ENCODE peak calls at places on chromosomes 11 and 22, in seven cellular contexts. F, X, W, C, A, P and R are unnamed samples. For H3K9me3 and H3K36me3, the result is how much of the 10 kb centered on the place peaks cover.

GRCh38 chr11:106077609-106078517 is at the start of gene AASDHPPT:
- DNase-seq in F (peak), X (peak), W (peak), C (no peak), A (peak), P (no peak), R (peak)

GRCh38 chr11:2463766-2464277 is 19.0 kb downstream of the KCNQ1 start:
- DNase-seq in F (no peak), X (no peak), W (no peak), C (no peak), A (no peak), P (no peak), R (no peak)

GRCh38 chr11:2158291-2158737 is 2.7 kb downstream of the INS start:
- DNase-seq in F (no peak), X (no peak), W (no peak), C (no peak), A (no peak), P (no peak), R (no peak)

GRCh38 chr11:65571940-65572339 is 398 bp upstream of the FAM89B start:
- DNase-seq in F (no peak), X (no peak), W (no peak), C (no peak), A (no peak), P (no peak), R (no peak)

GRCh38 chr11:79708319-79708928 is 267.6 kb upstream of the TENM4 start:
- DNase-seq in F (no peak), X (no peak), W (peak), C (no peak), A (peak), P (peak), R (peak)

GRCh38 chr22:30408388-30409101 is 11.7 kb downstream of the SEC14L2 start:
- DNase-seq in F (no peak), X (peak), W (no peak), C (no peak), A (peak), P (no peak), R (no peak)

GRCh38 chr11:80779907-80780615 is 1339.2 kb upstream of the TENM4 start:
- DNase-seq in F (no peak), X (no peak), W (no peak), C (no peak), A (no peak), P (no peak), R (no peak)

GRCh38 chr11:127412234-127412633 is 411.7 kb upstream of the KIRREL3 start:
- DNase-seq in F (no peak), X (no peak), W (no peak), C (no peak), A (no peak), P (no peak), R (no peak)

GRCh38 chr11:118619444-118620205 is 12.2 kb downstream of the PHLDB1 start:
- DNase-seq in F (no peak), X (no peak), W (no peak), C (no peak), A (no peak), P (no peak), R (no peak)

GRCh38 chr11:126543691-126544090 is 188.2 kb downstream of the ST3GAL4 start:
- DNase-seq in F (no peak), X (no peak), W (no peak), C (no peak), A (no peak), P (no peak), R (no peak)

GRCh38 chr11:118342503-118343161 is at the start of gene CD3D:
- DNase-seq in F (no peak), X (peak), W (no peak), C (no peak), A (peak), P (no peak), R (no peak)

GRCh38 chr22:19271856-19272535 is 19.5 kb downstream of the CLTCL1 start:
- DNase-seq in F (no peak), X (no peak), W (no peak), C (no peak), A (peak), P (no peak), R (peak)

GRCh38 chr11:60782393-60783140 is 2.6 kb upstream of the MS4A10 start:
- DNase-seq in F (no peak), X (no peak), W (no peak), C (no peak), A (no peak), P (no peak), R (no peak)

GRCh38 chr22:32080904-32081303 is 37.8 kb downstream of the SLC5A1 start:
- DNase-seq in F (peak), X (peak), W (peak), C (no peak), A (peak), P (peak), R (peak)

GRCh38 chr11:122523841-122524531 is 131.5 kb upstream of the UBASH3B start:
- DNase-seq in F (no peak), X (no peak), W (peak), C (no peak), A (no peak), P (no peak), R (no peak)

GRCh38 chr22:29313126-29314071 is 2.1 kb downstream of the RASL10A start:
- DNase-seq in F (peak), X (peak), W (peak), C (peak), A (no peak), P (no peak), R (no peak)

GRCh38 chr11:28137832-28138231 is 29.6 kb downstream of the METTL15 start:
- DNase-seq in F (no peak), X (no peak), W (no peak), C (no peak), A (no peak), P (no peak), R (no peak)

GRCh38 chr11:24064309-24064903 is 432.4 kb upstream of the LUZP2 start:
- DNase-seq in F (no peak), X (no peak), W (no peak), C (no peak), A (no peak), P (no peak), R (no peak)

GRCh38 chr11:104522123-104522522 is 358.2 kb upstream of the PDGFD start:
- DNase-seq in F (no peak), X (no peak), W (no peak), C (no peak), A (no peak), P (no peak), R (no peak)

GRCh38 chr11:112797072-112797471 is 164.1 kb upstream of the NCAM1 start:
- DNase-seq in F (no peak), X (no peak), W (peak), C (peak), A (no peak), P (no peak), R (no peak)

GRCh38 chr22:40436460-40437431 is 66.4 kb downstream of the SGSM3 start:
- DNase-seq in F (peak), X (peak), W (peak), C (no peak), A (peak), P (peak), R (peak)

GRCh38 chr11:63985812-63986155 is 454 bp upstream of the OTUB1 start:
- DNase-seq in F (no peak), X (no peak), W (peak), C (no peak), A (no peak), P (peak), R (no peak)

GRCh38 chr11:86440305-86440716 is 65.6 kb downstream of the CCDC81 start:
- DNase-seq in F (no peak), X (no peak), W (no peak), C (no peak), A (no peak), P (no peak), R (no peak)

GRCh38 chr11:3137486-3138177 is 27.5 kb downstream of the OSBPL5 start:
- DNase-seq in F (no peak), X (no peak), W (no peak), C (no peak), A (no peak), P (no peak), R (no peak)

GRCh38 chr11:3984896-3985295 is 109.7 kb upstream of the RRM1 start:
- DNase-seq in F (no peak), X (peak), W (peak), C (peak), A (no peak), P (no peak), R (no peak)

GRCh38 chr11:111298466-111299110 is at the start of gene POU2AF3:
- DNase-seq in F (no peak), X (no peak), W (no peak), C (no peak), A (no peak), P (no peak), R (no peak)

GRCh38 chr11:131924446-131925240 is 554.2 kb downstream of the NTM start:
- DNase-seq in F (no peak), X (no peak), W (no peak), C (no peak), A (no peak), P (no peak), R (no peak)

GRCh38 chr11:5234390-5234834 is at the start of gene HBD:
- DNase-seq in F (no peak), X (no peak), W (no peak), C (no peak), A (no peak), P (no peak), R (no peak)

GRCh38 chr11:89521294-89521693 is 30.1 kb upstream of the NOX4 start:
- DNase-seq in F (no peak), X (no peak), W (no peak), C (no peak), A (no peak), P (no peak), R (no peak)

GRCh38 chr22:28983788-28984441 is 77.7 kb downstream of the C22orf31 start:
- DNase-seq in F (no peak), X (no peak), W (no peak), C (no peak), A (no peak), P (no peak), R (no peak)

GRCh38 chr22:31742682-31743081 is 7.2 kb downstream of the PRR14L start:
- DNase-seq in F (no peak), X (no peak), W (no peak), C (no peak), A (no peak), P (no peak), R (no peak)

GRCh38 chr11:66882540-66882939 is 25.7 kb downstream of the LRFN4 start:
- DNase-seq in F (no peak), X (no peak), W (no peak), C (no peak), A (no peak), P (no peak), R (no peak)

GRCh38 chr22:44445307-44445680 is 52.7 kb downstream of the RTL6 start:
- DNase-seq in F (no peak), X (no peak), W (no peak), C (no peak), A (no peak), P (no peak), R (no peak)

GRCh38 chr11:102453921-102454320 is 1.4 kb upstream of the TMEM123 start:
- DNase-seq in F (no peak), X (no peak), W (no peak), C (no peak), A (no peak), P (no peak), R (no peak)

GRCh38 chr11:33552756-33553155 is 147.9 kb downstream of the C11orf91 start:
- DNase-seq in F (no peak), X (no peak), W (no peak), C (no peak), A (no peak), P (no peak), R (no peak)

GRCh38 chr11:72511393-72512047 is 77.2 kb upstream of the CLPB start:
- DNase-seq in F (no peak), X (no peak), W (no peak), C (no peak), A (no peak), P (no peak), R (no peak)
- H3K9me3 ChIP-seq in F (under half), X (under half), W (under half), C (under half), A (under half), P (under half), R (under half)

GRCh38 chr11:59191899-59192298 is 20.0 kb downstream of the DTX4 start:
- DNase-seq in F (no peak), X (no peak), W (no peak), C (no peak), A (no peak), P (no peak), R (no peak)

GRCh38 chr11:59187587-59187986 is 15.7 kb downstream of the DTX4 start:
- DNase-seq in F (no peak), X (no peak), W (no peak), C (no peak), A (no peak), P (no peak), R (no peak)

GRCh38 chr11:59191095-59191494 is 19.2 kb downstream of the DTX4 start:
- DNase-seq in F (no peak), X (no peak), W (no peak), C (no peak), A (peak), P (no peak), R (no peak)

GRCh38 chr11:59188954-59189353 is 17.0 kb downstream of the DTX4 start:
- DNase-seq in F (no peak), X (no peak), W (no peak), C (no peak), A (no peak), P (no peak), R (no peak)

DNA sequence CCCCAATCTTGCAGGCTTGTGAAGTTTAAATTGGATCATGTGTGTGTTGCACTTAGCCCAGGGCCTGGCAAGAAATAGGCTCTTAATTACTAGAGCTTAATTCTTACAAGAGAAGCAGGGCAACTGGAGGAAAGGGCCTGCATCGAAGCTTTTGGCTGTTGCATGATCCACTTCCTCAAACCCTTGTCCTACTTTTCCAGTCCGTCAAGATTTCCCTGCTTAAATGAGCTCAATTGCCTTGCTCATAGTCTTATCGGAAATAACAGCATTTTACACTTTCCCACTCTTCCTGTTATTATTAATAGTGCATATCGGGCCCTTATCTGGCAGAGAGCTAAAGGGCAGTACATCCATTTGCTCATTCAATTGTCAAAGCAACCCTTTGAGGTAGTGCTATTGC is 18.1 kb downstream of the DTX4 start:
- DNase-seq in F (no peak), X (no peak), W (no peak), C (no peak), A (no peak), P (no peak), R (no peak)
- TF ChIP-seq SIN3A in F (no peak), X (no peak), W (no peak), C (no peak), A (no peak), P (no peak), R (no peak)

DNA sequence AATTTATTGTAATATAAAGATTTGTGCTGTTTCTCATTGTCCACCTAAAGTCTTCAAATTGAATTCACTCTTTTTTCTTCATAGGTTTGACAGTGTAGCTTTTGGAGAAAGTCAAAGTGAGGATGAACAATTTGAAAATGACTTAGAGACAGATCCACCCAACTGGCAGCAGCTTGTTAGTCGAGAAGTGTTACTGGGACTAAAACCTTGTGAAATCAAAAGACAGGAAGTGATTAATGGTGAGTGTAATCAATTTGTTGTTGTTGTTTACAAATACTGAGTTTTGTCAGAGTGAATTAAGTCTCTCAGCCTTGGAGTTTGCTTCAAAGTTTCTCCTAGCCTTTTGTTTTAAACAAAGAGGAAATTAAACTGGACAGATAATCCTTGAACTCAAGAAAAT is 53.6 kb upstream of the GRIK4 start:
- DNase-seq in F (no peak), X (no peak), W (no peak), C (no peak), A (no peak), P (no peak), R (peak)
- H3K36me3 ChIP-seq in F (under half), X (half or more), W (half or more), C (half or more), A (under half), P (under half), R (half or more)

DNA sequence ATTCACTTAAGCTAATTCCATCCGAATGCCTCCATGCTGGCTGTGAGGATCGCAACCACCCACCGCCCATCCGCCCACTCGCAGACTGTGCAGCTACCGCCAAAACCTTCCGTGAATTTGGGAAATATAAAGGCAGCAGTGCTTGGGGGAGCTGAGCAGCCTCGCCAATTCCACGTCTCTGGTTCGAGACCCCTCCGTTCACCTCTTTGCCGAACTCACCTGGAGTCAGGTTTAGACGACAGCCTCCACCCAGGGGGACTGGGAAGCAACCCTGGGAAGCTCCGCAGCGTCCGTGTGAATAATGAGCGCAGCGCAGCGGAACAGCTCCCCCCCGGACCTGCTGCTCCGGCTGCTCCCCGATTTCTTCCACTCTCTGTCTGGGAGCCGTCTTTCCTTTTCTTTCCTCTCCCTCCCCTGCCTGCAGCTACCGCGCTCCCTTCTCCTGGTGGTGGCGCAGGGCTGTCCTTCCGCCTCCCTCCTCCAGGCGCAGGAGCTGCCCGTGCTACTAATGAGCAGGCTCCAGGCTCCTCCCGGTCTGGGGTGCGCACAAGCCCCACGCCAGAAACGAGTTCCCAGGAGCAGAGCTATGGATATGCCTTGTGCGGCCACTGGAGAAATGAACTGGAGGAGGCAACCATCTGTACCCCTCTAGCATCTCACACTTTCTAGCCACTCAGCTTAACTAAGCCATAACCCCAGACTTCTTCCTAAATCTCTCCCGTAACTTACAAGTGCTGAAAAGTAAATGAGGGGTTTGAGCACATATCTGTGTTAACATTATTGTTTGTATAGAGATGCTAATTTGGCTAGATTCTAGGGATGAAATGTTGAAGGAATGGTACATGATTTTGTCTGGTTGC is 107.3 kb downstream of the XKR3 start:
- DNase-seq in F (no peak), X (no peak), W (no peak), C (no peak), A (no peak), P (no peak), R (no peak)
- H3K9me3 ChIP-seq in F (under half), X (under half), W (under half), C (under half), A (under half), P (under half), R (under half)

GRCh38 chr22:23681026-23681809 is 9.6 kb upstream of the RGL4 start:
- DNase-seq in F (no peak), X (no peak), W (no peak), C (no peak), A (no peak), P (no peak), R (no peak)
- TF ChIP-seq SIN3A in F (no peak), X (no peak), W (no peak), C (no peak), A (no peak), P (no peak), R (no peak)

GRCh38 chr22:46289244-46289891 is 7.3 kb upstream of the GTSE1 start:
- DNase-seq in F (no peak), X (no peak), W (no peak), C (no peak), A (no peak), P (no peak), R (no peak)

GRCh38 chr22:46290843-46291785 is 5.6 kb upstream of the GTSE1 start:
- DNase-seq in F (no peak), X (no peak), W (no peak), C (no peak), A (no peak), P (no peak), R (no peak)

GRCh38 chr22:46288846-46289243 is 7.8 kb upstream of the GTSE1 start:
- DNase-seq in F (no peak), X (no peak), W (no peak), C (no peak), A (no peak), P (no peak), R (no peak)

GRCh38 chr22:46292173-46292572 is 4.5 kb upstream of the GTSE1 start:
- DNase-seq in F (no peak), X (no peak), W (no peak), C (no peak), A (no peak), P (no peak), R (no peak)

DNA sequence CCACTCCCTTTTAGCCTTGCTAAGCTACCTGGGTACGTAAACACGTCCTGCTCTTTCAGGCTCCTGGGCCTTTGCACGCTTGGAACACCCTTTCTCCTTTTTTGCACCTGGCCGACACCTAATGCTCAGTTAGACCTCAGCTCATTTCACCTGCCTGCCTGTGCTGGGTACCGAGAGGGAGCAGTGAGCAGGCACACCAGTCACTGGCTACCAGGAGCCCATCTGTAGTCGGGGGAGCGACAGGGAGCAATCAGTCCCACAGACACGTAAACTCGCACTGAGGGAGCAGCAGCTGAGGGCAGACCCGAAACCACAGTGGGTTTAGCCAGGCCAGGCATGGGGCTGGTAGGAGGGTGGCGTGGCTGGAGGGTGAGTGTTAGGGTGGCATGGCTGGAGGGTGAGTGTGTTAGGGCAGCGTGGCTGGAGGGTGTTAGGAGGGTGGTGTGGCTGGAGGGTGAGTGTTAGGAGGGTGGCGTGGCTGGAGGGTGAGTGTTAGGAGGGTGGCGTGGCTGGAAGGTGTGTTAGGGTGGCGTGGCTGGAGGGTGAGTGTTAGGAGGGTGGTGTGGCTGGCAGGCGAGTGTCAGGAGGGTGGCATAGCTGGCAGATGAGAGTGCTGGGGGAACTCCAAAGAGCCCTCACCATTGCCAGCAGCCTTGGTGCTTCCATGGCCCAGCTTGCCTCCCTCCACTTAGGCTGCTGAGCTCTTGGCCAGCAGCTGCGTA is 6.4 kb upstream of the GTSE1 start:
- DNase-seq in F (no peak), X (no peak), W (no peak), C (no peak), A (no peak), P (no peak), R (no peak)
- H3K36me3 ChIP-seq in F (under half), X (under half), W (under half), C (under half), A (under half), P (under half), R (under half)

GRCh38 chr22:49138250-49138790 is 689.4 kb downstream of the BRD1 start:
- DNase-seq in F (no peak), X (no peak), W (no peak), C (no peak), A (no peak), P (no peak), R (no peak)

GRCh38 chr22:49136041-49136815 is 691.4 kb downstream of the BRD1 start:
- DNase-seq in F (no peak), X (no peak), W (no peak), C (no peak), A (no peak), P (no peak), R (no peak)

GRCh38 chr22:49136816-49137180 is 690.9 kb downstream of the BRD1 start:
- DNase-seq in F (no peak), X (no peak), W (no peak), C (no peak), A (no peak), P (no peak), R (no peak)

GRCh38 chr22:49139492-49140151 is 688.1 kb downstream of the BRD1 start:
- DNase-seq in F (no peak), X (no peak), W (no peak), C (no peak), A (no peak), P (no peak), R (no peak)

GRCh38 chr22:49137216-49137840 is 690.3 kb downstream of the BRD1 start:
- DNase-seq in F (no peak), X (no peak), W (no peak), C (no peak), A (no peak), P (no peak), R (no peak)
- H3K9me3 ChIP-seq in F (under half), X (under half), W (under half), C (under half), A (under half), P (under half), R (under half)